ENCODE peak calls at places on chromosomes 3 and 15, in nine cellular contexts. U, O, C, T, Z, X, J, G and N are unnamed samples.

GRCh38 chr3:49607796-49608195 is 53.5 kb downstream of the BSN start:
- DNase-seq in T (no peak), Z (no peak), X (no peak), C (no peak), O (no peak), J (no peak), G (no peak), U (peak; percentile 20), N (no peak)

GRCh38 chr3:10551139-10551538 is 45.8 kb upstream of the ATP2B2 start:
- DNase-seq in Z (no peak), O (no peak), T (no peak), C (no peak), J (no peak), U (no peak), G (no peak), X (no peak), N (no peak)

GRCh38 chr3:172466553-172467130 is 18.4 kb upstream of the GHSR start:
- DNase-seq in C (no peak), G (no peak), J (no peak), Z (no peak), T (no peak), U (no peak), X (no peak), O (peak; percentile 4), N (no peak)

GRCh38 chr3:143134446-143134845 is 14.9 kb downstream of the CHST2 start:
- DNase-seq in J (no peak), O (peak; percentile 37), C (no peak), X (no peak), U (no peak), G (peak; percentile 26), Z (no peak), T (peak; percentile 31), N (no peak)

GRCh38 chr3:76554717-76555116 is 485.2 kb upstream of the ROBO2 start:
- DNase-seq in U (no peak), J (peak; percentile 7), G (no peak), T (peak; percentile 24), X (no peak), C (no peak), Z (no peak), O (no peak), N (peak; percentile 71)

GRCh38 chr3:42036483-42036823 is 54.7 kb upstream of the TRAK1 start:
- DNase-seq in X (no peak), O (peak; percentile 80), Z (no peak), C (no peak), J (peak; percentile 82), T (no peak), G (peak; percentile 49), U (no peak), N (peak; percentile 92)

GRCh38 chr15:36911322-36911944 is 188.9 kb downstream of the MEIS2 start:
- DNase-seq in X (no peak), Z (no peak), G (no peak), J (peak; percentile 29), O (peak; percentile 84), C (peak; percentile 34), U (no peak), T (no peak), N (peak; percentile 57)

GRCh38 chr15:40047413-40048154 is 8.6 kb upstream of the SRP14 start:
- DNase-seq in Z (peak; percentile 30), J (no peak), O (peak; percentile 82), X (peak; percentile 57), G (peak; percentile 88), C (peak; percentile 41), U (no peak), T (peak; percentile 59), N (peak; percentile 74)

GRCh38 chr15:63076136-63077005 is 33.8 kb downstream of the TPM1 start:
- DNase-seq in G (no peak), U (no peak), Z (no peak), T (no peak), X (no peak), O (no peak), C (peak; percentile 61), J (no peak), N (no peak)

GRCh38 chr3:48885753-48886152 is 12.9 kb downstream of the SLC25A20 start:
- DNase-seq in T (no peak), G (no peak), O (no peak), Z (no peak), J (no peak), U (no peak), X (no peak), C (no peak), N (no peak)

GRCh38 chr3:82643948-82644347 is 882.5 kb upstream of the GBE1 start:
- DNase-seq in G (no peak), X (no peak), O (peak; percentile 51), U (no peak), J (no peak), C (no peak), T (peak; percentile 15), Z (no peak), N (no peak)

GRCh38 chr15:72160846-72161245 is 36.7 kb downstream of the GRAMD2A start:
- DNase-seq in C (no peak), T (no peak), O (no peak), U (no peak), Z (no peak), J (no peak), X (no peak), G (no peak), N (no peak)

GRCh38 chr15:101368086-101368780 is 73.2 kb upstream of the SNRPA1 start:
- DNase-seq in O (no peak), Z (no peak), J (no peak), C (no peak), T (no peak), X (no peak), U (no peak), G (no peak), N (no peak)

GRCh38 chr3:126124896-126125295 is 41.0 kb upstream of the SLC41A3 start:
- DNase-seq in Z (no peak), G (no peak), U (no peak), X (peak; percentile 2), T (no peak), J (no peak), O (no peak), C (no peak), N (no peak)

GRCh38 chr3:23550402-23550801 is 255.4 kb upstream of the UBE2E1 start:
- DNase-seq in U (no peak), O (no peak), Z (no peak), G (no peak), C (no peak), X (no peak), T (no peak), J (no peak), N (no peak)

GRCh38 chr15:72754096-72754495 is 29.5 kb downstream of the ADPGK start:
- DNase-seq in J (no peak), C (no peak), Z (no peak), G (no peak), X (no peak), O (no peak), T (no peak), U (no peak), N (no peak)

GRCh38 chr3:107675233-107675900 is 152.6 kb downstream of the BBX start:
- DNase-seq in J (no peak), T (no peak), G (no peak), Z (no peak), U (no peak), O (no peak), C (no peak), X (no peak), N (no peak)

GRCh38 chr3:122977645-122978466 is 49.7 kb downstream of the SEMA5B start:
- DNase-seq in U (peak; percentile 44), X (no peak), T (peak; percentile 74), G (peak; percentile 49), Z (no peak), J (peak; percentile 27), C (peak; percentile 89), O (peak; percentile 61), N (peak; percentile 88)

GRCh38 chr15:63357657-63358161 is 23.9 kb downstream of the CA12 start:
- DNase-seq in Z (no peak), G (no peak), T (no peak), U (no peak), X (no peak), C (no peak), O (no peak), J (no peak), N (no peak)

GRCh38 chr15:62112616-62113593 is 46.1 kb downstream of the C2CD4A start:
- DNase-seq in X (no peak), T (no peak), J (peak; percentile 32), Z (no peak), U (no peak), O (peak; percentile 84), C (peak; percentile 35), G (peak; percentile 21), N (peak; percentile 91)

GRCh38 chr3:143928056-143928455 is 43.6 kb upstream of the DIPK2A start:
- DNase-seq in G (no peak), O (no peak), J (no peak), C (no peak), Z (no peak), U (no peak), T (no peak), X (no peak), N (no peak)

GRCh38 chr3:88263417-88264116 is 113.8 kb downstream of the C3orf38 start:
- DNase-seq in X (no peak), Z (no peak), C (no peak), T (no peak), U (no peak), G (peak; percentile 59), J (no peak), O (no peak), N (no peak)

GRCh38 chr3:46409735-46410489 is 2.9 kb downstream of the CCRL2 start:
- DNase-seq in U (no peak), J (no peak), X (no peak), Z (no peak), C (no peak), O (no peak), T (no peak), G (no peak), N (no peak)

GRCh38 chr3:85068911-85069310 is 110.1 kb downstream of the CADM2 start:
- DNase-seq in O (no peak), G (no peak), T (no peak), C (no peak), U (no peak), J (no peak), X (no peak), Z (no peak), N (no peak)